ENCODE peak calls at places on chromosome 17, in ten cellular contexts. One of them, this sample, is unnamed.

GRCh38 chr17:82751171-82751570 is 694 bp upstream of the TBCD start:
- ATAC-seq in activated CD4-positive, CD25-positive, alpha-beta regulatory T cell treated with anti-CD3 and anti-CD28 coated beads, Interleukin-2, amount 50 U/mL, for 24 hours: peak; percentile 33
- ATAC-seq in effector memory CD8-positive, alpha-beta T cell: peak; percentile 51
- ATAC-seq in PC-3: peak; percentile 11
- ATAC-seq in activated T-helper 17 cell treated with anti-CD3 and anti-CD28 coated beads, Interleukin-2, amount 50 U/mL, for 72 hours: peak; percentile 17
- ATAC-seq in stimulated activated effector memory CD8-positive, alpha-beta T cell treated with anti-CD3 and anti-CD28 coated beads, Interleukin-12 subunit alpha, Interleukin-12 subunit beta, amount 100 ng/mL, for 72 hours: peak; percentile 53
- ATAC-seq in heart left ventricle: no peak
- ATAC-seq in activated CD8-positive, alpha-beta memory T cell treated with anti-CD3 and anti-CD28 coated beads, Interleukin-2, amount 10 ng/mL, durations not matched to agents 7 days and 5 days: peak; percentile 59
- ATAC-seq in lower lobe of right lung: no peak
- ATAC-seq in activated CD4-positive, alpha-beta T cell treated with anti-CD3 and anti-CD28 coated beads for 36 hours: peak; percentile 34
- ATAC-seq in this sample: peak; percentile 76

GRCh38 chr17:61314368-61315078 is 85.1 kb upstream of the TBX2 start:
- ATAC-seq in activated CD4-positive, CD25-positive, alpha-beta regulatory T cell treated with anti-CD3 and anti-CD28 coated beads, Interleukin-2, amount 50 U/mL, for 24 hours: no peak
- ATAC-seq in effector memory CD8-positive, alpha-beta T cell: no peak
- ATAC-seq in PC-3: peak; percentile 29
- ATAC-seq in activated T-helper 17 cell treated with anti-CD3 and anti-CD28 coated beads, Interleukin-2, amount 50 U/mL, for 72 hours: no peak
- ATAC-seq in stimulated activated effector memory CD8-positive, alpha-beta T cell treated with anti-CD3 and anti-CD28 coated beads, Interleukin-12 subunit alpha, Interleukin-12 subunit beta, amount 100 ng/mL, for 72 hours: no peak
- ATAC-seq in heart left ventricle: peak; percentile 94
- ATAC-seq in activated CD8-positive, alpha-beta memory T cell treated with anti-CD3 and anti-CD28 coated beads, Interleukin-2, amount 10 ng/mL, durations not matched to agents 7 days and 5 days: no peak
- ATAC-seq in lower lobe of right lung: peak; percentile 91
- ATAC-seq in activated CD4-positive, alpha-beta T cell treated with anti-CD3 and anti-CD28 coated beads for 36 hours: no peak
- ATAC-seq in this sample: no peak

GRCh38 chr17:39652635-39653315 is 12.4 kb upstream of the TCAP start:
- ATAC-seq in activated CD4-positive, CD25-positive, alpha-beta regulatory T cell treated with anti-CD3 and anti-CD28 coated beads, Interleukin-2, amount 50 U/mL, for 24 hours: no peak
- ATAC-seq in effector memory CD8-positive, alpha-beta T cell: no peak
- ATAC-seq in PC-3: no peak
- ATAC-seq in activated T-helper 17 cell treated with anti-CD3 and anti-CD28 coated beads, Interleukin-2, amount 50 U/mL, for 72 hours: no peak
- ATAC-seq in stimulated activated effector memory CD8-positive, alpha-beta T cell treated with anti-CD3 and anti-CD28 coated beads, Interleukin-12 subunit alpha, Interleukin-12 subunit beta, amount 100 ng/mL, for 72 hours: peak; percentile 19
- ATAC-seq in heart left ventricle: peak; percentile 18
- ATAC-seq in activated CD8-positive, alpha-beta memory T cell treated with anti-CD3 and anti-CD28 coated beads, Interleukin-2, amount 10 ng/mL, durations not matched to agents 7 days and 5 days: no peak
- ATAC-seq in lower lobe of right lung: no peak
- ATAC-seq in activated CD4-positive, alpha-beta T cell treated with anti-CD3 and anti-CD28 coated beads for 36 hours: no peak
- ATAC-seq in this sample: no peak

GRCh38 chr17:10843806-10844205 is 5.9 kb upstream of the PIRT start:
- ATAC-seq in activated CD4-positive, CD25-positive, alpha-beta regulatory T cell treated with anti-CD3 and anti-CD28 coated beads, Interleukin-2, amount 50 U/mL, for 24 hours: no peak
- ATAC-seq in effector memory CD8-positive, alpha-beta T cell: no peak
- ATAC-seq in PC-3: no peak
- ATAC-seq in activated T-helper 17 cell treated with anti-CD3 and anti-CD28 coated beads, Interleukin-2, amount 50 U/mL, for 72 hours: no peak
- ATAC-seq in stimulated activated effector memory CD8-positive, alpha-beta T cell treated with anti-CD3 and anti-CD28 coated beads, Interleukin-12 subunit alpha, Interleukin-12 subunit beta, amount 100 ng/mL, for 72 hours: peak; percentile 5
- ATAC-seq in heart left ventricle: peak; percentile 25
- ATAC-seq in activated CD8-positive, alpha-beta memory T cell treated with anti-CD3 and anti-CD28 coated beads, Interleukin-2, amount 10 ng/mL, durations not matched to agents 7 days and 5 days: no peak
- ATAC-seq in lower lobe of right lung: no peak
- ATAC-seq in activated CD4-positive, alpha-beta T cell treated with anti-CD3 and anti-CD28 coated beads for 36 hours: no peak
- ATAC-seq in this sample: no peak

GRCh38 chr17:17533901-17534441 is 37.8 kb upstream of the RASD1 start:
- ATAC-seq in activated CD4-positive, CD25-positive, alpha-beta regulatory T cell treated with anti-CD3 and anti-CD28 coated beads, Interleukin-2, amount 50 U/mL, for 24 hours: no peak
- ATAC-seq in effector memory CD8-positive, alpha-beta T cell: no peak
- ATAC-seq in PC-3: peak; percentile 22
- ATAC-seq in activated T-helper 17 cell treated with anti-CD3 and anti-CD28 coated beads, Interleukin-2, amount 50 U/mL, for 72 hours: no peak
- ATAC-seq in stimulated activated effector memory CD8-positive, alpha-beta T cell treated with anti-CD3 and anti-CD28 coated beads, Interleukin-12 subunit alpha, Interleukin-12 subunit beta, amount 100 ng/mL, for 72 hours: no peak
- ATAC-seq in heart left ventricle: no peak
- ATAC-seq in activated CD8-positive, alpha-beta memory T cell treated with anti-CD3 and anti-CD28 coated beads, Interleukin-2, amount 10 ng/mL, durations not matched to agents 7 days and 5 days: no peak
- ATAC-seq in lower lobe of right lung: peak; percentile 82
- ATAC-seq in activated CD4-positive, alpha-beta T cell treated with anti-CD3 and anti-CD28 coated beads for 36 hours: no peak
- ATAC-seq in this sample: no peak

GRCh38 chr17:7095642-7096041 is 15.6 kb upstream of the CLEC10A start:
- ATAC-seq in activated CD4-positive, CD25-positive, alpha-beta regulatory T cell treated with anti-CD3 and anti-CD28 coated beads, Interleukin-2, amount 50 U/mL, for 24 hours: no peak
- ATAC-seq in effector memory CD8-positive, alpha-beta T cell: no peak
- ATAC-seq in PC-3: no peak
- ATAC-seq in activated T-helper 17 cell treated with anti-CD3 and anti-CD28 coated beads, Interleukin-2, amount 50 U/mL, for 72 hours: no peak
- ATAC-seq in stimulated activated effector memory CD8-positive, alpha-beta T cell treated with anti-CD3 and anti-CD28 coated beads, Interleukin-12 subunit alpha, Interleukin-12 subunit beta, amount 100 ng/mL, for 72 hours: no peak
- ATAC-seq in heart left ventricle: no peak
- ATAC-seq in activated CD8-positive, alpha-beta memory T cell treated with anti-CD3 and anti-CD28 coated beads, Interleukin-2, amount 10 ng/mL, durations not matched to agents 7 days and 5 days: no peak
- ATAC-seq in lower lobe of right lung: no peak
- ATAC-seq in activated CD4-positive, alpha-beta T cell treated with anti-CD3 and anti-CD28 coated beads for 36 hours: no peak
- ATAC-seq in this sample: peak; percentile 70

GRCh38 chr17:45339646-45340605 is 23.1 kb upstream of the MAP3K14 start:
- ATAC-seq in activated CD4-positive, CD25-positive, alpha-beta regulatory T cell treated with anti-CD3 and anti-CD28 coated beads, Interleukin-2, amount 50 U/mL, for 24 hours: no peak
- ATAC-seq in effector memory CD8-positive, alpha-beta T cell: no peak
- ATAC-seq in PC-3: no peak
- ATAC-seq in activated T-helper 17 cell treated with anti-CD3 and anti-CD28 coated beads, Interleukin-2, amount 50 U/mL, for 72 hours: no peak
- ATAC-seq in stimulated activated effector memory CD8-positive, alpha-beta T cell treated with anti-CD3 and anti-CD28 coated beads, Interleukin-12 subunit alpha, Interleukin-12 subunit beta, amount 100 ng/mL, for 72 hours: no peak
- ATAC-seq in heart left ventricle: no peak
- ATAC-seq in activated CD8-positive, alpha-beta memory T cell treated with anti-CD3 and anti-CD28 coated beads, Interleukin-2, amount 10 ng/mL, durations not matched to agents 7 days and 5 days: no peak
- ATAC-seq in lower lobe of right lung: no peak
- ATAC-seq in activated CD4-positive, alpha-beta T cell treated with anti-CD3 and anti-CD28 coated beads for 36 hours: no peak
- ATAC-seq in this sample: no peak

GRCh38 chr17:68707032-68707431 is 105.9 kb upstream of the FAM20A start:
- ATAC-seq in activated CD4-positive, CD25-positive, alpha-beta regulatory T cell treated with anti-CD3 and anti-CD28 coated beads, Interleukin-2, amount 50 U/mL, for 24 hours: no peak
- ATAC-seq in effector memory CD8-positive, alpha-beta T cell: no peak
- ATAC-seq in PC-3: no peak
- ATAC-seq in activated T-helper 17 cell treated with anti-CD3 and anti-CD28 coated beads, Interleukin-2, amount 50 U/mL, for 72 hours: no peak
- ATAC-seq in stimulated activated effector memory CD8-positive, alpha-beta T cell treated with anti-CD3 and anti-CD28 coated beads, Interleukin-12 subunit alpha, Interleukin-12 subunit beta, amount 100 ng/mL, for 72 hours: no peak
- ATAC-seq in heart left ventricle: peak; percentile 75
- ATAC-seq in activated CD8-positive, alpha-beta memory T cell treated with anti-CD3 and anti-CD28 coated beads, Interleukin-2, amount 10 ng/mL, durations not matched to agents 7 days and 5 days: no peak
- ATAC-seq in lower lobe of right lung: no peak
- ATAC-seq in activated CD4-positive, alpha-beta T cell treated with anti-CD3 and anti-CD28 coated beads for 36 hours: no peak
- ATAC-seq in this sample: no peak

GRCh38 chr17:66509913-66510312 is 207.5 kb downstream of the PRKCA start:
- ATAC-seq in activated CD4-positive, CD25-positive, alpha-beta regulatory T cell treated with anti-CD3 and anti-CD28 coated beads, Interleukin-2, amount 50 U/mL, for 24 hours: no peak
- ATAC-seq in effector memory CD8-positive, alpha-beta T cell: no peak
- ATAC-seq in PC-3: no peak
- ATAC-seq in activated T-helper 17 cell treated with anti-CD3 and anti-CD28 coated beads, Interleukin-2, amount 50 U/mL, for 72 hours: peak; percentile 33
- ATAC-seq in stimulated activated effector memory CD8-positive, alpha-beta T cell treated with anti-CD3 and anti-CD28 coated beads, Interleukin-12 subunit alpha, Interleukin-12 subunit beta, amount 100 ng/mL, for 72 hours: no peak
- ATAC-seq in heart left ventricle: no peak
- ATAC-seq in activated CD8-positive, alpha-beta memory T cell treated with anti-CD3 and anti-CD28 coated beads, Interleukin-2, amount 10 ng/mL, durations not matched to agents 7 days and 5 days: peak; percentile 16
- ATAC-seq in lower lobe of right lung: no peak
- ATAC-seq in activated CD4-positive, alpha-beta T cell treated with anti-CD3 and anti-CD28 coated beads for 36 hours: peak; percentile 4
- ATAC-seq in this sample: no peak